ENCODE peak calls at places on chromosomes 1 and 21, in six cellular contexts. E is DMS79 treated with DMSO at 0.1 percent for 48 hours, B is ELR, L is mucosa of gallbladder, H is nephron progenitor cell, J is C1 segment of cervical spinal cord. V is an unnamed sample.

GRCh38 chr1:177092001-177092400 is 72.5 kb downstream of the ASTN1 start:
- DNase-seq in J (no peak), H (no peak), E (no peak), B (no peak), L (no peak), V (no peak)

GRCh38 chr1:45275054-45275453 is 51.6 kb upstream of the HPDL start:
- DNase-seq in E (no peak), B (no peak), J (no peak), H (no peak), L (no peak), V (no peak)

GRCh38 chr1:66575739-66576138 is 41.8 kb downstream of the SGIP1 start:
- DNase-seq in E (no peak), J (no peak), H (no peak), L (peak; percentile 38), B (no peak), V (no peak)

GRCh38 chr1:66350001-66350547 is 183.9 kb upstream of the SGIP1 start:
- DNase-seq in J (no peak), E (no peak), L (no peak), B (peak; percentile 77), H (no peak), V (no peak)

GRCh38 chr1:44120398-44120949 is 1.9 kb downstream of the KLF17 start:
- DNase-seq in B (no peak), E (no peak), J (no peak), L (no peak), H (no peak), V (no peak)

GRCh38 chr1:235021321-235021720 is 107.3 kb downstream of the TOMM20 start:
- DNase-seq in E (no peak), H (no peak), B (no peak), J (no peak), L (no peak), V (no peak)

GRCh38 chr1:41158147-41158875 is 83.8 kb downstream of the SCMH1 start:
- DNase-seq in L (no peak), B (no peak), J (no peak), E (no peak), H (no peak), V (no peak)

GRCh38 chr21:38037416-38037815 is 121.2 kb upstream of the KCNJ6 start:
- DNase-seq in B (peak; percentile 21), L (no peak), H (no peak), E (no peak), J (no peak), V (no peak)

GRCh38 chr1:234186037-234186688 is 187.1 kb upstream of the COA6 start:
- DNase-seq in H (no peak), L (no peak), J (no peak), E (no peak), B (peak; percentile 77), V (no peak)

GRCh38 chr1:226086776-226087175 is 24.3 kb downstream of the H3-3A start:
- DNase-seq in L (no peak), J (no peak), H (no peak), E (no peak), B (no peak), V (no peak)

GRCh38 chr1:155081472-155082300 is 3.0 kb downstream of the EFNA3 start:
- DNase-seq in L (no peak), E (no peak), H (peak; percentile 60), B (no peak), J (no peak), V (peak; percentile 33)

GRCh38 chr1:157496121-157496526 is 56.2 kb downstream of the FCRL5 start:
- DNase-seq in J (no peak), B (peak; percentile 57), L (peak; percentile 39), E (peak; percentile 7), H (peak; percentile 40), V (no peak)

GRCh38 chr21:43575466-43575841 is 83.8 kb downstream of the HSF2BP start:
- DNase-seq in E (no peak), J (no peak), H (no peak), B (no peak), L (no peak), V (no peak)